ENCODE peak calls at places on chromosomes 12 and 14, in five cellular contexts. One of them, this sample, is unnamed.

GRCh38 chr12:71664411-71665108 is 459 bp downstream of the THAP2 start:
- DNase-seq in vagina: no peak
- DNase-seq in heart left ventricle: no peak
- DNase-seq in IMR-90: peak; percentile 15
- DNase-seq in sigmoid colon: no peak
- DNase-seq in this sample: no peak

GRCh38 chr12:53145383-53145782 is 35.1 kb upstream of the ZNF740 start:
- DNase-seq in sigmoid colon: no peak
- DNase-seq in IMR-90: peak; percentile 42
- DNase-seq in heart left ventricle: no peak
- DNase-seq in vagina: no peak
- DNase-seq in this sample: no peak

GRCh38 chr12:26524862-26525465 is 308.0 kb downstream of the ITPR2 start:
- DNase-seq in IMR-90: peak; percentile 28
- DNase-seq in sigmoid colon: no peak
- DNase-seq in heart left ventricle: no peak
- DNase-seq in vagina: no peak
- DNase-seq in this sample: peak; percentile 21

GRCh38 chr14:77290705-77291104 is 19.7 kb upstream of the NGB start:
- DNase-seq in heart left ventricle: no peak
- DNase-seq in IMR-90: peak; percentile 75
- DNase-seq in sigmoid colon: no peak
- DNase-seq in vagina: no peak
- DNase-seq in this sample: no peak

GRCh38 chr12:69553626-69554248 is 31.5 kb upstream of the CCT2 start:
- DNase-seq in sigmoid colon: no peak
- DNase-seq in IMR-90: peak; percentile 72
- DNase-seq in heart left ventricle: no peak
- DNase-seq in vagina: no peak
- DNase-seq in this sample: peak; percentile 60

GRCh38 chr12:50195832-50196231 is 28.7 kb upstream of the CERS5 start:
- DNase-seq in vagina: no peak
- DNase-seq in sigmoid colon: no peak
- DNase-seq in heart left ventricle: no peak
- DNase-seq in IMR-90: no peak
- DNase-seq in this sample: no peak

GRCh38 chr14:78790262-78790661 is 620.1 kb downstream of the NRXN3 start:
- DNase-seq in sigmoid colon: no peak
- DNase-seq in IMR-90: no peak
- DNase-seq in heart left ventricle: no peak
- DNase-seq in vagina: no peak
- DNase-seq in this sample: no peak

GRCh38 chr12:110282956-110283817 is 2.1 kb downstream of the ATP2A2 start:
- DNase-seq in sigmoid colon: no peak
- DNase-seq in IMR-90: no peak
- DNase-seq in heart left ventricle: peak; percentile 63
- DNase-seq in vagina: no peak
- DNase-seq in this sample: no peak

GRCh38 chr12:130357729-130358330 is 20.1 kb downstream of the PIWIL1 start:
- DNase-seq in vagina: no peak
- DNase-seq in heart left ventricle: no peak
- DNase-seq in IMR-90: no peak
- DNase-seq in sigmoid colon: no peak
- DNase-seq in this sample: no peak

GRCh38 chr14:53285064-53285463 is 131.9 kb upstream of the DDHD1 start:
- DNase-seq in heart left ventricle: no peak
- DNase-seq in sigmoid colon: no peak
- DNase-seq in vagina: no peak
- DNase-seq in IMR-90: no peak
- DNase-seq in this sample: no peak
- TF ChIP-seq POLR2A in heart left ventricle: no peak
- TF ChIP-seq POLR2A in sigmoid colon: no peak
- TF ChIP-seq POLR2A in vagina: no peak
- TF ChIP-seq POLR2A in IMR-90: no peak
- TF ChIP-seq POLR2A in this sample: no peak

GRCh38 chr12:100718212-100718611 is 76.4 kb upstream of the ANO4 start:
- DNase-seq in IMR-90: no peak
- DNase-seq in vagina: no peak
- DNase-seq in heart left ventricle: no peak
- DNase-seq in sigmoid colon: no peak
- DNase-seq in this sample: no peak

GRCh38 chr12:100716658-100716948 is 78.0 kb upstream of the ANO4 start:
- DNase-seq in sigmoid colon: no peak
- DNase-seq in IMR-90: no peak
- DNase-seq in heart left ventricle: no peak
- DNase-seq in vagina: no peak
- DNase-seq in this sample: no peak

GRCh38 chr12:100715976-100716657 is 78.5 kb upstream of the ANO4 start:
- DNase-seq in sigmoid colon: no peak
- DNase-seq in vagina: no peak
- DNase-seq in heart left ventricle: no peak
- DNase-seq in IMR-90: no peak
- DNase-seq in this sample: no peak

GRCh38 chr12:100716949-100717732 is 77.4 kb upstream of the ANO4 start:
- DNase-seq in sigmoid colon: no peak
- DNase-seq in heart left ventricle: peak; percentile 31
- DNase-seq in IMR-90: no peak
- DNase-seq in vagina: no peak
- DNase-seq in this sample: no peak

GRCh38 chr12:100717733-100718067 is 76.9 kb upstream of the ANO4 start:
- DNase-seq in heart left ventricle: no peak
- DNase-seq in vagina: no peak
- DNase-seq in IMR-90: no peak
- DNase-seq in sigmoid colon: no peak
- DNase-seq in this sample: no peak
- H3K27me3 ChIP-seq in heart left ventricle: peaks cover 57% of the 10 kb centered on the region
- H3K27me3 ChIP-seq in vagina: no peaks in the 10 kb centered on the region
- H3K27me3 ChIP-seq in IMR-90: peaks cover 28% of the 10 kb centered on the region
- H3K27me3 ChIP-seq in sigmoid colon: peaks cover 3% of the 10 kb centered on the region
- H3K27me3 ChIP-seq in this sample: peaks cover 34% of the 10 kb centered on the region

GRCh38 chr14:90583916-90584605 is 187.2 kb downstream of the CALM1 start:
- DNase-seq in sigmoid colon: no peak
- DNase-seq in IMR-90: no peak
- DNase-seq in vagina: no peak
- DNase-seq in heart left ventricle: no peak
- DNase-seq in this sample: no peak
- TF ChIP-seq POLR2A in sigmoid colon: no peak
- TF ChIP-seq POLR2A in IMR-90: no peak
- TF ChIP-seq POLR2A in vagina: no peak
- TF ChIP-seq POLR2A in heart left ventricle: no peak
- TF ChIP-seq POLR2A in this sample: no peak

GRCh38 chr12:32106517-32107366 is at the start of gene BICD1:
- DNase-seq in heart left ventricle: peak; percentile 94
- DNase-seq in vagina: no peak
- DNase-seq in sigmoid colon: peak; percentile 95
- DNase-seq in IMR-90: peak; percentile 87
- DNase-seq in this sample: peak; percentile 92
- H3K27me3 ChIP-seq in heart left ventricle: no peaks in the 10 kb centered on the region
- H3K27me3 ChIP-seq in vagina: no peaks in the 10 kb centered on the region
- H3K27me3 ChIP-seq in sigmoid colon: no peaks in the 10 kb centered on the region
- H3K27me3 ChIP-seq in IMR-90: no peaks in the 10 kb centered on the region
- H3K27me3 ChIP-seq in this sample: no peaks in the 10 kb centered on the region

DNA sequence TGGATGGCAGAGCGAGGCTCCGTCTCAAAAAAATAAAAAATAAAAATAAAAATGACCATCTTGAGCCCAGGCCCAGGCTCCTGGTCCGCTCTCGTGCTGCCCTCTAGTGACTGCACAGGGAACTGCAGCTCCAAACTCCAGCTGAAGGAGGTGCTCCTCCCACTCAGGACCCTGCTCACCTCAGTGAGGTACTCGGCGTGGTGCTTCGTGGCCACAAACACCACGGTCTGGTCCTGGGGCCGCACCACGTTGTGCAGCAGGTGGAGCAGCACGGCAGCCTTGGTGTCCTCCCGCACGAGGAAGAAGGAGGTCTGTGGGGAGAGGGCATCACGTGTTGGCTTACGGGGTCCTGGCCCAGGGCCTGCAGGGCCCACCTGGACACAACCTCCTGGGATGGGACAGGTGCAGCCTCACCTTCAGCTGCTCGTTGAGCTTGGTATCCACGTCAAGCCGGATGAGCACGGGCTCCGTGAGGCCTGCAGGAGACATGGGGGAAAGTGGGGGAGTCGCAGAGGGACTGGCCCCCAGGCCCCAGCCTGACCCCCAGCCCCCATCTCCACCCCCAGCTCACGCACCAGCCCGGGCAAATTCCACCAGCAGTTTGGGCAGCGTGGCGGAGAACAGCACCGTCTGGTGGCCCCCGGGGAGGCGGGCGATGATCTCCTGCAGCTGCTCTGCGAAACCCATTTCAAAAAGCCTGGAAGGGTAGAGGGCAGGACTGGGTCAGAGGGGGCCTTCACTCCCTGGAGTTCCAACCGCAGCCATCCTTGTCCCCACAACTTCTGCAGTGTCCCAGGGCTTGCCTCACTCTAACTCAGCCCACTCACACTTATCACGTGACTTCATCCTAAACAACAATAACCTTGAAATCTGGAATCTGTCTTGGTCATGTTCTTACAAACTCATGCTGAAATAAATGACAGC is 10.6 kb downstream of the DDX54 start:
- DNase-seq in sigmoid colon: no peak
- DNase-seq in IMR-90: peak; percentile 52
- DNase-seq in heart left ventricle: peak; percentile 74
- DNase-seq in vagina: no peak
- DNase-seq in this sample: peak; percentile 66
- TF ChIP-seq POLR2A in sigmoid colon: no peak
- TF ChIP-seq POLR2A in IMR-90: no peak
- TF ChIP-seq POLR2A in heart left ventricle: no peak
- TF ChIP-seq POLR2A in vagina: no peak
- TF ChIP-seq POLR2A in this sample: no peak

GRCh38 chr12:122868471-122869177 is 27.3 kb downstream of the VPS37B start:
- DNase-seq in IMR-90: no peak
- DNase-seq in sigmoid colon: peak; percentile 46
- DNase-seq in heart left ventricle: peak; percentile 20
- DNase-seq in vagina: no peak
- DNase-seq in this sample: no peak
- H3K27me3 ChIP-seq in IMR-90: no peaks in the 10 kb centered on the region
- H3K27me3 ChIP-seq in sigmoid colon: no peaks in the 10 kb centered on the region
- H3K27me3 ChIP-seq in heart left ventricle: no peaks in the 10 kb centered on the region
- H3K27me3 ChIP-seq in vagina: no peaks in the 10 kb centered on the region
- H3K27me3 ChIP-seq in this sample: no peaks in the 10 kb centered on the region

DNA sequence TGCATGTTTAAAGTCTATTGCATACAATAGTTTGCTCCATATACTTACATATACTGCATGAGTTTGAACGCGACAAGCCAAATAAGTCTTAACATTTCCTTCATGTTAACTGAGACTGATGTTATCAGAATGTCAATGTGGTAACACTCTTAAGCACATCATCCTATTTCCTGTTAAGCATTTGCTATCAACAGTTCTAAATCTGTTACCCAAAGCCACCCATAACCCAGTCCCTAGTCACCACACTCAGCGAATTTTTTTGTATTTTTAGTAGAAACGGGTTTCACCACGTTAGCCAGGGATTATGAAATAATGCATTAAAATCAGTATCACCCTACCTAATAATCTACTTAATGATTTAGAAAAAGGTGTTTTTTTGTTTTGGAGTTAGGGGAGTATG is 39.4 kb downstream of the HNRNPC start:
- DNase-seq in heart left ventricle: no peak
- DNase-seq in IMR-90: no peak
- DNase-seq in vagina: no peak
- DNase-seq in sigmoid colon: no peak
- DNase-seq in this sample: no peak
- TF ChIP-seq POLR2A in heart left ventricle: no peak
- TF ChIP-seq POLR2A in IMR-90: no peak
- TF ChIP-seq POLR2A in vagina: no peak
- TF ChIP-seq POLR2A in sigmoid colon: no peak
- TF ChIP-seq POLR2A in this sample: no peak

DNA sequence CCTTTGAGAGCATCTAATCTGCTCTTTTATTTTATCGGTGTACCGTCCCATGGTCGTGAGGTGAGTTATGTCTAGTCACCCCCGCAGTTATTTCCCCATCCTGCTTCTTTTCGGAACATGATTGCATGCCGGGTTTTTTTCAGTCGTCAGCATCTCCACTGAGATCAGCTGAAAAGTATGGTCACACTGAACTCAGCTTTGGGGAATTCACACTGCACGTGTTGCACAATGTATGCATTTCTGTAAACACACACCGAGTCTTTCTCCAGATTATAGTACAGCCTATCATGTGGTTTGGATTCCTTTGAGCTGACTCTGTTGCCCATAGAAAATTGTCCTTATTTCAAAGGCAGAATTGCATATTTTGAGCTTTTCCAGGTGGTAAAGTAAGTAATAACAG is 24.6 kb downstream of the PLXNC1 start:
- DNase-seq in sigmoid colon: no peak
- DNase-seq in IMR-90: peak; percentile 99
- DNase-seq in heart left ventricle: no peak
- DNase-seq in vagina: no peak
- DNase-seq in this sample: no peak
- H3K27me3 ChIP-seq in sigmoid colon: no peaks in the 10 kb centered on the region
- H3K27me3 ChIP-seq in IMR-90: peaks cover 12% of the 10 kb centered on the region
- H3K27me3 ChIP-seq in heart left ventricle: no peaks in the 10 kb centered on the region
- H3K27me3 ChIP-seq in vagina: no peaks in the 10 kb centered on the region
- H3K27me3 ChIP-seq in this sample: peaks cover 14% of the 10 kb centered on the region

DNA sequence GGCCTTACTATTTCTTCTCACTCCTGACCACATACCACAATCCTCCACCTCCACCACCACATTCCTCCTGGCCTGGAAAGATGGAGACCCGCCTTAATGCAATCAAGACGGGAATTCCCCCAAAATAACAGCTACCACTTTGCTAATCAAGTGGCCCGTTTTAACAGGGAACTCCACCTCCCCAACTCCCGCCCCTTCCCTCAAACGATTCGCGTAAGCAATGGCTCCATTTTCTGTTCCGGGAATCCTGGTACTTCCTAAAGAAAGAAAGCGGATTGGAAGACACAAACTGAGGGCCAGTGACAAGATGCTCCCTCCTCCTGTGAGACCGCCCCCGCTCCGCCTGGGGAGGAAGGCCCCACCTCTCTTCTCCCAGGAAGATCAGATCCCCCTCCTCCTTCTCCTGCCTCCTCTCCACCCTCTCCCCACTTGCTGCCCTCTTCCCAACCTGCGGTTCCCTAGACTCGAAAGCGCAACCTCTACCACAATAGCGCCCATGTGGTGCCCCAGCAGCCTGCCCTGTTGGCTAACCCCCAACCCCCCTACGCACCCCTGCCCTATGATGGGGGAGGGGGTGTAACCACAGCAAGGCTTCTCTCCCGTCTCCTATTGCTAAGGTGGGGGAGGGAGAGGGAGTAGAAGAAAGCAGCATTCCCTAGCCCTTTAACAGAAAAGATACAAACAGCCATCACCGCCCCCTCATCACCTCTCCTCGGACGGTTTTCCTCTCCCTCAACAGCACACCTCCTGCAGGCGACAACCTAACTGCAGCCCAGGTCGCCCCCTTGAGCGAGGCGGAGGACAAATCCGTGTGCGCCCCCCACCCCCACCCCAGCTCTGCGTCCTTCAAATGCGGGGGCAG is 777 bp downstream of the ARF3 start:
- DNase-seq in vagina: no peak
- DNase-seq in IMR-90: peak; percentile 97
- DNase-seq in sigmoid colon: peak; percentile 94
- DNase-seq in heart left ventricle: peak; percentile 91
- DNase-seq in this sample: peak; percentile 96
- TF ChIP-seq POLR2A in vagina: no peak
- TF ChIP-seq POLR2A in IMR-90: no peak
- TF ChIP-seq POLR2A in sigmoid colon: no peak
- TF ChIP-seq POLR2A in heart left ventricle: no peak
- TF ChIP-seq POLR2A in this sample: no peak

This sample was measured in endothelial cell of umbilical vein.